ENCODE peak calls at places on chromosomes 11 and 22, in nine cellular contexts. B, I, Q, V, O, N, U, R and W are unnamed samples. For H3K27me3, the result is how much of the 10 kb centered on the place peaks cover.

GRCh38 chr11:69464621-69464960 is 16.9 kb upstream of the LINC01488 start:
- DNase-seq in B (no peak), N (peak), I (no peak), U (no peak), V (peak), R (no peak), Q (no peak), O (no peak), W (no peak)

GRCh38 chr22:50001388-50002231 is 11.0 kb downstream of the IL17REL start:
- DNase-seq in I (no peak), Q (no peak), R (no peak), N (peak), B (no peak), U (no peak), O (no peak), V (peak), W (no peak)

GRCh38 chr11:77729063-77729462 is 91.5 kb downstream of the RSF1 start:
- DNase-seq in O (no peak), V (no peak), Q (no peak), U (no peak), N (no peak), R (no peak), I (no peak), B (no peak), W (no peak)

GRCh38 chr11:820655-821512 is 2.2 kb downstream of the PNPLA2 start:
- DNase-seq in O (peak), V (peak), B (no peak), R (peak), I (peak), Q (no peak), U (no peak), N (peak), W (no peak)

GRCh38 chr22:19843107-19843856 is 11.4 kb downstream of the GNB1L start:
- DNase-seq in U (no peak), B (peak), N (no peak), O (no peak), I (no peak), R (no peak), V (no peak), Q (no peak), W (no peak)

GRCh38 chr11:84958295-84958694 is 668.8 kb downstream of the DLG2 start:
- DNase-seq in B (no peak), U (no peak), O (no peak), V (no peak), N (no peak), R (no peak), I (no peak), Q (no peak), W (no peak)

GRCh38 chr11:113730887-113731726 is 25.0 kb upstream of the TMPRSS5 start:
- DNase-seq in R (peak), V (no peak), I (peak), N (no peak), U (no peak), O (no peak), Q (peak), B (no peak), W (peak)

GRCh38 chr22:29691636-29692326 is 28.0 kb upstream of the CABP7 start:
- DNase-seq in O (no peak), B (no peak), R (no peak), U (peak), Q (no peak), N (no peak), I (no peak), V (no peak), W (no peak)

GRCh38 chr22:30193031-30193794 is 53.3 kb downstream of the LIF start:
- DNase-seq in B (no peak), V (no peak), R (no peak), U (no peak), I (no peak), O (no peak), N (no peak), Q (no peak), W (no peak)

GRCh38 chr11:86578727-86579405 is 93.5 kb downstream of the ME3 start:
- DNase-seq in V (no peak), N (no peak), U (no peak), B (no peak), R (no peak), I (peak), O (peak), Q (no peak), W (no peak)

GRCh38 chr11:104028476-104028875 is 8.0 kb upstream of the DDI1 start:
- DNase-seq in V (no peak), B (no peak), R (no peak), U (no peak), O (no peak), Q (no peak), I (no peak), N (no peak), W (peak)

GRCh38 chr11:125995313-125995712 is 49.5 kb downstream of the VSIG10L2 start:
- DNase-seq in R (no peak), U (no peak), I (no peak), N (no peak), O (no peak), B (no peak), V (no peak), Q (no peak), W (no peak)

GRCh38 chr22:30943368-30943767 is 25.2 kb downstream of the MORC2 start:
- DNase-seq in I (no peak), R (no peak), N (no peak), U (no peak), Q (no peak), V (no peak), O (no peak), B (peak), W (no peak)

GRCh38 chr22:30947163-30947820 is 21.3 kb downstream of the MORC2 start:
- DNase-seq in O (peak), R (no peak), B (no peak), I (peak), U (no peak), N (no peak), V (no peak), Q (no peak), W (no peak)

GRCh38 chr11:21511835-21512440 is 680.9 kb upstream of the ANO5 start:
- DNase-seq in N (no peak), V (peak), U (peak), B (no peak), R (peak), I (peak), Q (no peak), O (peak), W (peak)

GRCh38 chr11:133669371-133670046 is 137.2 kb upstream of the OPCML start:
- DNase-seq in U (no peak), R (no peak), V (no peak), B (no peak), I (no peak), Q (no peak), O (no peak), N (no peak), W (no peak)

GRCh38 chr22:24178502-24179440 is 2.5 kb upstream of the SUSD2 start:
- DNase-seq in B (no peak), Q (no peak), O (no peak), I (no peak), U (no peak), R (no peak), N (peak), V (no peak), W (no peak)

GRCh38 chr11:76206327-76207081 is at the start of gene WNT11:
- DNase-seq in Q (no peak), N (peak), I (no peak), B (peak), V (peak), U (no peak), O (no peak), R (peak), W (peak)

GRCh38 chr11:5004429-5005274 is 10.0 kb downstream of the OR51L1 start:
- DNase-seq in V (no peak), O (no peak), B (no peak), N (peak), R (peak), U (peak), I (peak), Q (peak), W (peak)

GRCh38 chr11:105862736-105863367 is 159.2 kb downstream of the MSANTD4 start:
- DNase-seq in V (no peak), O (no peak), I (peak), U (no peak), B (no peak), N (no peak), Q (peak), R (no peak), W (peak)

GRCh38 chr11:114243461-114244372 is 52.5 kb upstream of the NNMT start:
- DNase-seq in V (no peak), I (no peak), R (no peak), U (no peak), N (no peak), O (no peak), B (no peak), Q (no peak), W (no peak)

GRCh38 chr11:120527111-120527748 is 15.7 kb downstream of the GRIK4 start:
- DNase-seq in Q (peak), R (no peak), N (no peak), O (peak), U (peak), B (no peak), V (no peak), I (no peak), W (no peak)

GRCh38 chr11:63769044-63769718 is 606 bp upstream of the ZFTA start:
- DNase-seq in I (peak), V (peak), O (no peak), N (peak), U (no peak), Q (no peak), B (no peak), R (peak), W (no peak)

GRCh38 chr11:74185695-74186094 is 14.6 kb downstream of the PPME1 start:
- DNase-seq in R (no peak), V (no peak), Q (peak), B (no peak), U (no peak), I (peak), N (no peak), O (no peak), W (peak)

GRCh38 chr11:17014774-17015638 is 792 bp upstream of the PLEKHA7 start:
- DNase-seq in I (peak), B (no peak), N (no peak), O (no peak), Q (no peak), R (peak), U (no peak), V (no peak), W (peak)

GRCh38 chr11:94031625-94032024 is 10.5 kb downstream of the HEPHL1 start:
- DNase-seq in U (no peak), N (no peak), O (no peak), I (no peak), R (no peak), V (no peak), B (no peak), Q (no peak), W (no peak)

GRCh38 chr11:118783724-118784495 is 7.1 kb downstream of the DDX6 start:
- DNase-seq in O (no peak), N (no peak), Q (no peak), U (no peak), R (no peak), V (no peak), I (no peak), B (no peak), W (no peak)

GRCh38 chr22:37428649-37429586 is 1.6 kb upstream of the ELFN2 start:
- DNase-seq in U (peak), Q (no peak), R (no peak), O (no peak), V (no peak), N (no peak), I (no peak), B (peak), W (no peak)

GRCh38 chr11:121086866-121087265 is 14.2 kb upstream of the TECTA start:
- DNase-seq in R (no peak), O (no peak), V (no peak), U (no peak), N (no peak), I (no peak), Q (no peak), B (no peak), W (no peak)

GRCh38 chr11:131695889-131696429 is 325.5 kb downstream of the NTM start:
- DNase-seq in I (no peak), V (no peak), R (no peak), O (no peak), U (no peak), B (no peak), N (no peak), Q (no peak), W (peak)

GRCh38 chr11:131253885-131254204 is 116.6 kb upstream of the NTM start:
- DNase-seq in B (no peak), N (no peak), Q (no peak), R (no peak), O (no peak), U (peak), I (no peak), V (no peak), W (no peak)

GRCh38 chr11:67031791-67032561 is 9.0 kb downstream of the SYT12 start:
- DNase-seq in Q (peak), I (no peak), U (no peak), N (no peak), B (no peak), V (no peak), O (peak), R (no peak), W (peak)

GRCh38 chr11:2122222-2122906 is 16.8 kb downstream of the IGF2 start:
- DNase-seq in R (no peak), B (no peak), I (no peak), Q (peak), U (no peak), N (peak), O (no peak), V (no peak), W (peak)

GRCh38 chr11:72787262-72788104 is 6.4 kb downstream of the STARD10 start:
- DNase-seq in R (peak), N (peak), I (no peak), B (peak), U (peak), Q (no peak), O (no peak), V (no peak), W (no peak)

GRCh38 chr11:132318421-132319157 is 948.2 kb downstream of the NTM start:
- DNase-seq in V (no peak), I (peak), O (no peak), Q (no peak), N (no peak), R (no peak), U (no peak), B (no peak), W (peak)

GRCh38 chr11:73323464-73323863 is 15.4 kb downstream of the ARHGEF17 start:
- DNase-seq in O (no peak), U (no peak), Q (no peak), R (peak), B (peak), I (no peak), N (no peak), V (peak), W (peak)

GRCh38 chr11:111514216-111515031 is at the start of gene HOATZ:
- DNase-seq in B (no peak), I (no peak), U (peak), N (peak), O (no peak), Q (no peak), V (peak), R (no peak), W (no peak)
- H3K4me3 ChIP-seq in B (no peak), I (no peak), U (peak), N (no peak), O (peak), Q (peak), V (no peak), R (no peak), W (peak)

DNA sequence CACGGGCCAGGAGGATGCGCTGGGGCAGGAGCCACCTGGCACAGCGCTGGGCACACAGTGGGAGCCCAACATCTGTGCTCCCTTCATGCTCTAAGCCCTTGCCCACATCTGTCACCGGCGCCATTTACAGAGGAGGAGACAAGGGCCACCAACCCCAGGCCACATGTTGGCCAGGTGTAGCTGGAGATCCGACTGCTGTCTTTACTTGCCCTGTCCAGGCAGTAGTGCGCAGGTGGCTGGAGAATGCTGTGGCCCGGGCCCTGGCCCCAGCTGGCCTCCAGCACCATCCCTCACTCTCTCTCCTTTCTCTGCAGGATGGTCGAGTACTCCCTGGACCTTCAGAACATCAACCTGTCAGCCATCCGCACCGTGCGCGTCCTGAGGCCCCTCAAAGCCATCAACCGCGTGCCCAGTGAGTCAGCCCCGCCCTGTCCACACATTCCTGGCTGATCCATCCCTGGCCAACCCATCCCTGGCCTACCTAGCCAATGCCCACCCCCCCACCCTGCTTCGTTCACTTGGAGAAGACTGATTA is 48.5 kb downstream of the CACNA1I start:
- DNase-seq in R (no peak), I (no peak), O (no peak), N (no peak), B (no peak), V (no peak), U (no peak), Q (no peak), W (no peak)
- H3K27me3 ChIP-seq in R (under half), I (under half), O (under half), N (under half), B (under half), V (under half), U (under half), Q (under half), W (under half)

GRCh38 chr22:17366329-17366728 is 2.9 kb upstream of the CECR2 start:
- DNase-seq in B (no peak), I (no peak), U (no peak), Q (no peak), O (no peak), V (no peak), R (no peak), N (no peak), W (no peak)
- H3K4me3 ChIP-seq in B (no peak), I (no peak), U (no peak), Q (no peak), O (no peak), V (no peak), R (no peak), N (no peak), W (no peak)

GRCh38 chr22:26391623-26392022 is 37.4 kb upstream of the ASPHD2 start:
- DNase-seq in B (no peak), O (no peak), U (no peak), Q (no peak), R (no peak), I (no peak), N (no peak), V (no peak), W (no peak)

GRCh38 chr22:26394787-26395186 is 34.3 kb upstream of the ASPHD2 start:
- DNase-seq in I (no peak), U (no peak), V (no peak), N (no peak), O (no peak), Q (no peak), R (no peak), B (no peak), W (no peak)

GRCh38 chr22:26389125-26389524 is 39.9 kb upstream of the ASPHD2 start:
- DNase-seq in Q (no peak), N (no peak), V (no peak), R (no peak), B (no peak), U (no peak), O (no peak), I (no peak), W (no peak)

GRCh38 chr22:26395926-26396325 is 33.1 kb upstream of the ASPHD2 start:
- DNase-seq in V (no peak), B (no peak), I (no peak), Q (no peak), O (no peak), N (no peak), U (no peak), R (no peak), W (no peak)

DNA sequence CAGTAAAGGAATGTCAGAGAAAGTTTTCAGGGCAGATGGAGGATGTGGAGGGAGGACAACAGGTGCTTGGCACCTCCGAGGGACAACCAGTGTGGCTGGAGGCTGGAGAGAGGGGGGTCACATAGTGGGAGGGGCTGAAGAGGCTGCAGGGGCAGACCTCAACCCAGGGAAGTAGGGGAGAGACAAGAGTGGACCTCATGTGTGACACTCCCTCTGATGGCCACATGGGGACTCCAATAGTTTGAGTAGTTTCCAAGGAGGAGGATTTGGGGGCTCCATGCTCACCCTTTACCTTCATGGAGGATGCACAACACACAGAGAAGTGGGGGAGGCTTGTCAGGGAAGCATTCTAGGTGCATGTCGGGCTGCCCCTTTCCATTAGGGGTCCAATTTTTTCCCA is 35.1 kb upstream of the ASPHD2 start:
- DNase-seq in R (no peak), V (no peak), Q (no peak), U (no peak), I (no peak), O (no peak), B (no peak), N (no peak), W (no peak)
- H3K27me3 ChIP-seq in R (under half), V (under half), Q (under half), U (under half), I (under half), O (under half), B (under half), N (under half), W (under half)

GRCh38 chr11:79007811-79008294 is 433.0 kb downstream of the TENM4 start:
- DNase-seq in N (no peak), B (no peak), U (no peak), Q (no peak), O (no peak), I (no peak), V (no peak), R (no peak), W (no peak)

GRCh38 chr11:79011357-79011756 is 429.5 kb downstream of the TENM4 start:
- DNase-seq in I (no peak), Q (no peak), U (no peak), B (no peak), V (no peak), R (no peak), N (no peak), O (no peak), W (no peak)

GRCh38 chr11:79019277-79019676 is 421.6 kb downstream of the TENM4 start:
- DNase-seq in R (no peak), I (no peak), U (no peak), O (no peak), N (no peak), B (no peak), Q (no peak), V (no peak), W (no peak)

GRCh38 chr11:79018371-79018849 is 422.4 kb downstream of the TENM4 start:
- DNase-seq in B (no peak), N (no peak), U (no peak), V (no peak), R (no peak), I (peak), O (no peak), Q (peak), W (peak)

GRCh38 chr11:79013509-79013908 is 427.3 kb downstream of the TENM4 start:
- DNase-seq in V (no peak), O (no peak), B (no peak), I (peak), U (no peak), Q (no peak), R (no peak), N (no peak), W (no peak)
- H3K4me3 ChIP-seq in V (no peak), O (no peak), B (no peak), I (no peak), U (no peak), Q (no peak), R (no peak), N (no peak), W (no peak)